ENCODE peak calls at places on chromosome 12, in ten cellular contexts. O is A549, D is stomach, U is body of pancreas, P is ovary, N is sigmoid colon, E is GM12878, H is heart left ventricle, T is K562, Y is upper lobe of left lung. A is an unnamed sample. For H3K9me3, the result is how much of the 10 kb centered on the place peaks cover.

GRCh38 chr12:88520436-88520820 is 59.8 kb downstream of the KITLG start:
- DNase-seq in O (no peak), D (no peak), U (no peak), P (no peak), N (no peak), E (no peak), H (no peak), T (no peak), Y (no peak), A (no peak)

GRCh38 chr12:49502590-49502989 is 36.2 kb upstream of the KCNH3 start:
- DNase-seq in O (no peak), D (no peak), U (no peak), P (no peak), N (no peak), E (no peak), H (no peak), T (no peak), Y (no peak), A (no peak)

GRCh38 chr12:52057958-52058576 is 6.8 kb downstream of the NR4A1 start:
- DNase-seq in O (peak), D (no peak), U (no peak), P (no peak), N (peak), E (no peak), H (no peak), T (no peak), Y (no peak), A (no peak)

GRCh38 chr12:39852346-39852745 is 232.7 kb upstream of the ABCD2 start:
- DNase-seq in O (no peak), D (no peak), U (no peak), P (no peak), N (no peak), E (no peak), H (no peak), T (no peak), Y (no peak), A (no peak)

GRCh38 chr12:22935501-22935900 is 310.5 kb downstream of the ETNK1 start:
- DNase-seq in O (peak), D (no peak), U (no peak), P (no peak), N (no peak), E (no peak), H (no peak), T (no peak), Y (no peak), A (no peak)

GRCh38 chr12:42859612-42860011 is 270.1 kb upstream of the PRICKLE1 start:
- DNase-seq in O (no peak), D (no peak), U (no peak), P (no peak), N (no peak), E (no peak), H (peak), T (no peak), Y (no peak), A (no peak)

GRCh38 chr12:11171953-11172675 is 1.1 kb downstream of the SMIM10L1 start:
- DNase-seq in O (peak), D (no peak), U (no peak), P (no peak), N (no peak), E (no peak), H (no peak), T (no peak), Y (no peak), A (no peak)

GRCh38 chr12:128449146-128449894 is 182.3 kb downstream of the TMEM132C start:
- DNase-seq in O (no peak), D (no peak), U (no peak), P (no peak), N (no peak), E (no peak), H (no peak), T (no peak), Y (no peak), A (no peak)

GRCh38 chr12:23954332-23954731 is 4.9 kb upstream of the SOX5 start:
- DNase-seq in O (no peak), D (no peak), U (no peak), P (no peak), N (no peak), E (no peak), H (no peak), T (no peak), Y (no peak), A (no peak)

GRCh38 chr12:23950011-23950774 is 723 bp upstream of the SOX5 start:
- DNase-seq in O (no peak), D (no peak), U (peak), P (no peak), N (no peak), E (no peak), H (no peak), T (peak), Y (no peak), A (no peak)

GRCh38 chr12:23952071-23952470 is 2.6 kb upstream of the SOX5 start:
- DNase-seq in O (no peak), D (no peak), U (no peak), P (no peak), N (no peak), E (no peak), H (no peak), T (no peak), Y (no peak), A (no peak)

GRCh38 chr12:23949212-23950010 is at the start of gene SOX5:
- DNase-seq in O (peak), D (peak), U (peak), P (peak), N (peak), E (no peak), H (peak), T (peak), Y (peak), A (no peak)

GRCh38 chr12:23950775-23951391 is 1.4 kb upstream of the SOX5 start:
- DNase-seq in O (no peak), D (no peak), U (no peak), P (peak), N (no peak), E (no peak), H (no peak), T (no peak), Y (no peak), A (no peak)
- H3K4me3 ChIP-seq in O (no peak), D (peak), U (no peak), P (peak), N (peak), E (no peak), H (peak), T (peak), Y (peak), A (no peak)

GRCh38 chr12:62346817-62347216 is 86.6 kb downstream of the USP15 start:
- DNase-seq in O (no peak), D (no peak), U (no peak), P (no peak), N (no peak), E (no peak), H (no peak), T (no peak), Y (no peak), A (no peak)

GRCh38 chr12:62350554-62350953 is 90.3 kb downstream of the USP15 start:
- DNase-seq in O (no peak), D (no peak), U (no peak), P (no peak), N (no peak), E (no peak), H (no peak), T (no peak), Y (no peak), A (no peak)

GRCh38 chr12:62345667-62346066 is 85.5 kb downstream of the USP15 start:
- DNase-seq in O (no peak), D (no peak), U (no peak), P (no peak), N (no peak), E (no peak), H (no peak), T (no peak), Y (no peak), A (no peak)

GRCh38 chr12:62351326-62351725 is 91.1 kb downstream of the USP15 start:
- DNase-seq in O (no peak), D (no peak), U (no peak), P (no peak), N (no peak), E (no peak), H (no peak), T (no peak), Y (no peak), A (no peak)

DNA sequence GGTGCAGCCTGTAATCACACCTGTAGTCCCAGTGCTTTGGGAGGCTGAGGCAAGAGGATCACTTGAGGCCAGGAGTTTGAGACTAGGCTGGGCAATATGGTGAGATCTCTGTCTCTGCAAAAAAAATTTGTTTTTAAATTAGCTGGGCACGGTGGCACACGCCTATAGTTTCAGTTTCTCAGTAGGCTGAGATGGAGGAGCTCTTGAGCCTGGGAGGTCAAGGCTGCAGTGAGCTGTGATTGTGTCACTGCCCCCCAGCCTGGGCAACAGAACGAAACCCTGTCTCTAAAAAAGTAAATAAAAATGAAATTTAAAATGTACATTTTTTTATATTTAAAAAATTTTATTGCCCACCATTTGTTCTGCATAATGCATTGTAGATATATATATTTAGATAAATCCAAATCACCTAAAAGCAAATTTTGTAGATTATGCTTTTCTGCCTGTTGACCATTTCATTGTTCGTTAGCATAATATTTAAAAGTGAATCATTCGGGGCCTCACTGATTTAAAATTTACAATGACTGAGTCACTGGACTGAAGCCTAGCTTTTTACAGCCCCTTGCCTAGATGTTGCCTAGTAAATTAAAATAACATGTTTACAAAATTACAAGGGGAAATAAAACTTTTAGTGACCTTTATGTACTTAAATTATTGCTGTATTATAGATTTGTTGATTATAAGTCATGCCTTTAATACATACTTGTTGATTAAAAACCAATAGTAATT is 87.9 kb downstream of the USP15 start:
- DNase-seq in O (no peak), D (no peak), U (no peak), P (no peak), N (no peak), E (no peak), H (no peak), T (no peak), Y (no peak), A (peak)
- H3K9me3 ChIP-seq in O (under half), D (under half), U (under half), P (under half), N (under half), E (under half), H (under half), T (under half), Y (under half), A (under half)

GRCh38 chr12:116186482-116187157 is 90.9 kb downstream of the MED13L start:
- DNase-seq in O (no peak), D (no peak), U (no peak), P (no peak), N (no peak), E (no peak), H (no peak), T (no peak), Y (no peak), A (no peak)
- TF ChIP-seq POLR2A in O (no peak), D (no peak), U (no peak), P (no peak), N (no peak), E (no peak), H (no peak), T (no peak), Y (no peak), A (no peak)

GRCh38 chr12:127240249-127240929 is 1026.6 kb upstream of the TMEM132C start:
- DNase-seq in O (no peak), D (no peak), U (no peak), P (no peak), N (no peak), E (no peak), H (no peak), T (no peak), Y (no peak), A (no peak)
- H3K4me3 ChIP-seq in O (no peak), D (no peak), U (no peak), P (no peak), N (no peak), E (no peak), H (no peak), T (no peak), Y (no peak), A (no peak)

GRCh38 chr12:14607561-14607960 is 39.9 kb upstream of the PLBD1 start:
- DNase-seq in O (no peak), D (no peak), U (no peak), P (no peak), N (no peak), E (no peak), H (no peak), T (no peak), Y (no peak), A (no peak)
- H3K9me3 ChIP-seq in O (under half), D (under half), U (under half), P (under half), N (under half), E (under half), H (half or more), T (under half), Y (under half), A (under half)

DNA sequence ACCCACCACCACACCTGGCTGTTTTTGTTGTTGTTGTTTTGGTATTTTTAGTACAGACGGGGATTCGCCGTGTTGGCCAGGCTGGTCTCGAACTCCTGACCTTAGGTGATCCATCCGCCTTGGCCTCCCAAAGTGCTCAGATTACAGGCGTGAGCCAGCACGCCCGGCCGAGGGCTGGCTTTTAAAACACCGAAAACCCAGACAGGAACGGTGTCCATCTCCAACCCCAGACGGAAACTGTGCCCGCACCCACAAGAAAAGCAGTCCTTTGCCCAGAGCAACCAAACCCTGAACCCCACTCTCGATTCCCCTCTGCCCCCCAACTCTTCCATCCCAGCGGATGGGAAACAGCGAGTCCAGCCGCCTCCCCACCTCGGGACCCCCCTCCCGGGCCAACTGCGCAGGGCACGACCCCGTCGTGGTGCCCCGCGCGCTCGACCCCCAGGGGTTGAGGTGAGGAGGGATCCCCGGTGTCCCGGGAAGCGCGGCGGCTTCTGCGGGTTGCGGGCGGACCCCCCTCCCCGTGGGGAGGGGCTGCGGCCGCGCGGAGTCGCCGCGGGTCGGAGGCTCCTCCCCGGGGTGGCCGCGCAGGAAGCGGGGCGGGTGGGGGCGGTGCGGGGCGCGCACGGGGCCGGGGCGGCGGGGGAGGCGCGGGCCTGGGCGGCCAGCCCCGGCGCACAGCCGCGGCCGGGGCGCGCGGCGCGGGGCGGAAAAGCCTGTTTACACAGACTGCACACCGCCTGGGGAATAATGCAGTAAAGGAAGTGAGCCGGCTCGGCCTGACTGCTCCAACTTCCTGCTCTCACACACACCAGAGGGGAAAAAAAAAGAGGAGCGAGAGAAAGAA is at the start of gene ELK3:
- DNase-seq in O (peak), D (peak), U (peak), P (peak), N (peak), E (no peak), H (peak), T (peak), Y (peak), A (peak)
- TF ChIP-seq POLR2A in O (peak), D (no peak), U (peak), P (no peak), N (no peak), E (no peak), H (no peak), T (peak), Y (peak), A (peak)

DNA sequence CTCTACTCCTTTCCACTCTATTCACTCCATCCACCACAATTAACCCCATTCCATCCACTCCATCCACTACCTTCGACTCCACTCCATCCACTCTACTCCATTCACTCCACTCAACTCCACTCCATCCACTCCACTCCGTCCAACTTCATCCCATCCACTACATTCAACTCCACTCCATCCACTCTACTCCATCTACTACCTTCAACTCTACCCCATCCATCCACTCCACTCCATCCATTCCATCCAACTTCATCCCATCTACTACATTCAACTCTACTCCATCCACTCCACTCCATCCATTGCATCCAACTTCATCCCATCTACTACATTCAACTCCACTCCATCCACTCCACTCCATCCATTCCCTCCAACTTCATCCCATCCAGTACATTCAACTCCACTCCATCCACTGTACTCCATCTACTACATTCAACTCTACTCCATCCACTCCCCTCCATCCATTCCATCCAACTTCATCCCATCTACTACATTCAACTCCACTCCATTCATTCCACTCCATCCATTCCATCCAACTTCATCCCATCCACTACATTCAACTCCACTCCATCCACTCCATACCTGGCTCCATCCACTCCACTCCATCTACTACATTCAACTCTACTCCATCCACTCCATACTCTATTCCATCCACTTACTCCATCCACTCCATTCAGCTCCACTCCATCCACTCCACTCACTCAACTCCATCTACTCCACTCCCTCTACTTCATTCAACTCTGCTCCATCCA is 16.4 kb downstream of the HNF1A start:
- DNase-seq in O (peak), D (no peak), U (no peak), P (no peak), N (no peak), E (no peak), H (no peak), T (no peak), Y (no peak), A (no peak)
- H3K4me3 ChIP-seq in O (no peak), D (no peak), U (no peak), P (no peak), N (no peak), E (no peak), H (no peak), T (no peak), Y (no peak), A (no peak)